ENCODE peak calls at places on chromosomes 16 and 17, in seven cellular contexts. W, K, T, O, X, C and A are unnamed samples. For H3K27me3, the result is how much of the 10 kb centered on the place peaks cover.

GRCh38 chr16:4686497-4687210 is 6.7 kb upstream of the NUDT16L1 start:
- DNase-seq in O (no peak), W (no peak), X (no peak), K (no peak), T (no peak), C (no peak), A (no peak)

GRCh38 chr16:54287018-54287757 is 601 bp upstream of the IRX3 start:
- DNase-seq in X (peak), K (peak), T (peak), W (no peak), C (peak), O (no peak), A (peak)

GRCh38 chr16:79839450-79839849 is 238.9 kb upstream of the MAF start:
- DNase-seq in C (no peak), K (no peak), T (no peak), W (no peak), O (peak), X (no peak), A (no peak)

GRCh38 chr16:64858076-64858475 is 263.8 kb downstream of the CDH11 start:
- DNase-seq in X (no peak), T (no peak), C (no peak), K (no peak), W (no peak), O (peak), A (no peak)

GRCh38 chr17:1611715-1612114 is 16.9 kb downstream of the SLC43A2 start:
- DNase-seq in C (no peak), K (no peak), O (no peak), W (no peak), X (no peak), T (no peak), A (peak)

GRCh38 chr16:89599451-89599858 is 14.0 kb upstream of the DPEP1 start:
- DNase-seq in O (no peak), W (no peak), X (peak), K (no peak), T (no peak), C (no peak), A (peak)

GRCh38 chr16:23082161-23082788 is 67.0 kb downstream of the USP31 start:
- DNase-seq in K (no peak), O (no peak), T (no peak), C (no peak), X (no peak), W (no peak), A (no peak)

GRCh38 chr17:76883744-76884525 is 15.7 kb downstream of the MGAT5B start:
- DNase-seq in X (no peak), T (no peak), O (no peak), W (no peak), K (no peak), C (no peak), A (no peak)

GRCh38 chr16:88821168-88821850 is 9.6 kb upstream of the APRT start:
- DNase-seq in W (no peak), C (no peak), O (no peak), K (no peak), T (peak), X (no peak), A (no peak)

GRCh38 chr16:74774223-74775139 is at the start of gene FA2H:
- DNase-seq in K (peak), W (peak), C (peak), O (peak), X (peak), T (peak), A (peak)
- H3K27me3 ChIP-seq in K (half or more), W (under half), C (under half), O (under half), X (under half), T (under half), A (under half)

DNA sequence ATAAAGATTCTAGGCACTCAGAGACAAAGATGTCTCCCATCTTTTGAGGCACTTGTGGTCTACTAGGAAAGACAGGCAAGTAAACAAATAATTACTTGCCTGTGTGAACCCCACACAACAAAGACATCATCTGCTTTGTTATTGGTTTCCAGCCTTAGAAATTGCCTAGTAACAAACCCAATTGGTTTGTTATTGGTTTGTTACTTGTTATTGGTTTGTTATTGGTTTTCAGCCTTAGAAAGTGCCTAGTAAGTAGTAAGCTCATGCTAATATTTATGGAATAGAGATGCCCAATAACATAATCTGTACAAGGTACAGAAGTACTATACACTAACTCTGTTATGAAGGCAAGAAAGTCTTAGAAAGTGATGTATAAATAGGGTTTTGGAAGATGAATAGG is 67.1 kb downstream of the ASIC2 start:
- DNase-seq in T (no peak), O (no peak), X (no peak), W (no peak), C (no peak), K (no peak), A (no peak)
- H3K27me3 ChIP-seq in T (under half), O (under half), X (under half), W (under half), C (under half), K (under half), A (under half)

GRCh38 chr16:70632273-70632672 is 14.1 kb upstream of the IL34 start:
- DNase-seq in O (no peak), W (no peak), X (peak), C (no peak), K (no peak), T (no peak), A (no peak)

GRCh38 chr16:70630960-70631745 is 15.2 kb upstream of the IL34 start:
- DNase-seq in T (no peak), O (peak), K (no peak), X (no peak), W (no peak), C (no peak), A (no peak)

GRCh38 chr16:70627696-70628095 is 18.7 kb upstream of the IL34 start:
- DNase-seq in T (no peak), O (no peak), X (no peak), W (no peak), C (no peak), K (no peak), A (no peak)
- H3K27me3 ChIP-seq in T (under half), O (under half), X (under half), W (under half), C (under half), K (under half), A (under half)

GRCh38 chr17:7109461-7110322 is 4.9 kb downstream of the ASGR2 start:
- DNase-seq in K (no peak), O (no peak), T (no peak), W (no peak), C (no peak), X (no peak), A (no peak)

GRCh38 chr17:7112527-7113108 is 2.0 kb downstream of the ASGR2 start:
- DNase-seq in O (no peak), T (no peak), W (no peak), K (no peak), X (no peak), C (no peak), A (no peak)

GRCh38 chr17:7111784-7112526 is 2.7 kb downstream of the ASGR2 start:
- DNase-seq in T (no peak), C (no peak), K (no peak), O (no peak), W (no peak), X (peak), A (no peak)

GRCh38 chr17:7108981-7109380 is 5.6 kb downstream of the ASGR2 start:
- DNase-seq in X (no peak), O (no peak), K (no peak), C (no peak), W (no peak), T (no peak), A (no peak)

DNA sequence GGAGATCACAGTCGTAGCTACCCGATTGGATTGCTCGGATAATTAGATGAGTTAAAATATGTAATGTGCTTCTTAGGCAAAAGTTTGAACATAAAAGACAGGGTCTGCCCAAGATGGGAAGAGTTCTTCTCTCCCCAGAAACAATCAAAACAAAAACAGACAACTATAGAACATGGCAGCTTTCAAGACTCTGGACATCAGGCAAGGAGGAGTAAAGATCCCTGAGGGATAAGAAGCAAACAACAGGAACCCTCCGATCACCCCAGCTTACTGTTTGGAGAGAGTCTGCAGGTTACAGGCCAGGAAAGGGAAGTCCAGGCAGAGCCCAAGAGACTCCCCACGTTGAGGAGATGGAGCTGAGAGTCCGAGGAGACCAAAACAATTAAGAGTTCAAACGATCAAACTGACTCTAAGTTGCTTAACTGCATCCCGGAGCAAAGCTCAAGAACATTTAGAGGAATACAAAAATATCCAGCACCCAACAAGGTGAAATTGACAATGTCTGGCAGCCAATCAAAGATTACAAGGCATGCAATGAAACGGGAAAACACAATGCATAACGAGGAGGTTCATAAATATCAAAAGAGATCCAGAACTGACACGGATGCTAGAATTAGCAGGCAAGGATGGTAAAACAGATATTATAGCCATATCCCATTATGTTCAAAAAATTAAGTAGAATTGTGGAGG is 3.9 kb downstream of the ASGR2 start:
- DNase-seq in X (no peak), T (no peak), K (no peak), C (no peak), O (no peak), W (no peak), A (no peak)
- H3K27me3 ChIP-seq in X (under half), T (under half), K (half or more), C (under half), O (under half), W (under half), A (under half)

DNA sequence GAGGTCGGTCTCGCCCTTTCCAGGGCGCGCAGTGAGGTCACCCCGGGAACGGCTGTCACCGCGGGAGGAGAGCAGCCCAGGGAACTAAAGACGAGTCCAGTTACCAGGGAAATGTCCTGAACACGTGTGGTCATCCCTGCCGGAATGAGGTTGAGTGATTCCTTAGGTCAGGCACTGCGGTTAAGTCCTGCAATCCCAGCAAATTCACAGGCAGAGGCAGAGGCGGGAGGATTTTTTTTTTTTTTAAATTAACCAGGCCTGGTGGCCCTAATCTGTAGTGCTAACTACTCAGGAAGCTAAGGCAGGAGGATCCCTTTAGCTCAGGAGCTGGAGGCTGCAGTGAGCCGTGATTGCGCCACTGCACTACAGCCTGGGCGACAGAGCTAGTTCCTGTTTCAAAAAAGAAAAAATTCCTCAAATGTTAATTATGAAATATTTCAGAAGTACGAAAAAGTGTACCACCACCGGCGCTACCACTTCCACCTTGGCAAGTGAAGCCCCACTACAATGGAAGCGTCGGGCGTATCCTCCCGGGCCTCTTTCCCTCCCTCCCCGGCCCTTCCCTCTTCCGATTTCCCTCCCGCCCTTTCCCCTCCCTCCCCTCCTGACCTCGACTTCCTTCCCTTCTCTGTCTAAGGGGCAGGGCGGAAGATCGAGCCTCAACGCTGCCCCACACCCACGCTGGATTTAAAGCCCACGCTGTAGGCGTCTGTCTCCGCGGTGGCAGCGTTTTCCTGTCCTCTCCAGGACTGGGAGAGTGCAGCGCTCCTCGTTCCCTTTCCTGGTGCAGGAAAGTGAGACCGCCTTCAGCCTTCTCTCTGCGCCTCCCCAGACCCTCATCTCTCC is 27.3 kb downstream of the SLFN11 start:
- DNase-seq in W (peak), C (peak), X (peak), O (peak), K (peak), T (peak), A (peak)
- H3K27me3 ChIP-seq in W (under half), C (under half), X (half or more), O (under half), K (half or more), T (under half), A (under half)

GRCh38 chr17:61451538-61452300 is 503 bp upstream of the TBX4 start:
- DNase-seq in W (no peak), K (no peak), X (peak), O (peak), C (no peak), T (no peak), A (peak)

GRCh38 chr17:61454932-61455753 is 2.9 kb downstream of the TBX4 start:
- DNase-seq in K (no peak), X (peak), W (no peak), O (peak), T (no peak), C (no peak), A (peak)

GRCh38 chr17:61454095-61454931 is 2.1 kb downstream of the TBX4 start:
- DNase-seq in C (no peak), W (no peak), O (peak), T (no peak), K (no peak), X (peak), A (peak)

GRCh38 chr17:61452301-61453290 is at the start of gene TBX4:
- DNase-seq in X (peak), K (no peak), C (no peak), W (no peak), O (peak), T (no peak), A (peak)

GRCh38 chr17:61453563-61453962 is 1.3 kb downstream of the TBX4 start:
- DNase-seq in X (no peak), C (no peak), W (no peak), K (no peak), O (peak), T (no peak), A (peak)
- H3K27me3 ChIP-seq in X (half or more), C (half or more), W (half or more), K (half or more), O (under half), T (half or more), A (half or more)

GRCh38 chr17:49472527-49472926 is 22.6 kb upstream of the NGFR start:
- DNase-seq in C (no peak), K (no peak), T (no peak), W (no peak), O (no peak), X (no peak), A (no peak)

GRCh38 chr17:49471089-49471683 is 23.9 kb upstream of the NGFR start:
- DNase-seq in O (no peak), K (peak), C (no peak), X (peak), W (peak), T (peak), A (peak)

GRCh38 chr17:49469831-49470568 is 25.1 kb upstream of the NGFR start:
- DNase-seq in O (no peak), T (peak), X (peak), K (peak), W (peak), C (no peak), A (peak)

GRCh38 chr17:49471769-49472168 is 23.3 kb upstream of the NGFR start:
- DNase-seq in T (no peak), W (no peak), X (no peak), O (no peak), K (no peak), C (no peak), A (no peak)

DNA sequence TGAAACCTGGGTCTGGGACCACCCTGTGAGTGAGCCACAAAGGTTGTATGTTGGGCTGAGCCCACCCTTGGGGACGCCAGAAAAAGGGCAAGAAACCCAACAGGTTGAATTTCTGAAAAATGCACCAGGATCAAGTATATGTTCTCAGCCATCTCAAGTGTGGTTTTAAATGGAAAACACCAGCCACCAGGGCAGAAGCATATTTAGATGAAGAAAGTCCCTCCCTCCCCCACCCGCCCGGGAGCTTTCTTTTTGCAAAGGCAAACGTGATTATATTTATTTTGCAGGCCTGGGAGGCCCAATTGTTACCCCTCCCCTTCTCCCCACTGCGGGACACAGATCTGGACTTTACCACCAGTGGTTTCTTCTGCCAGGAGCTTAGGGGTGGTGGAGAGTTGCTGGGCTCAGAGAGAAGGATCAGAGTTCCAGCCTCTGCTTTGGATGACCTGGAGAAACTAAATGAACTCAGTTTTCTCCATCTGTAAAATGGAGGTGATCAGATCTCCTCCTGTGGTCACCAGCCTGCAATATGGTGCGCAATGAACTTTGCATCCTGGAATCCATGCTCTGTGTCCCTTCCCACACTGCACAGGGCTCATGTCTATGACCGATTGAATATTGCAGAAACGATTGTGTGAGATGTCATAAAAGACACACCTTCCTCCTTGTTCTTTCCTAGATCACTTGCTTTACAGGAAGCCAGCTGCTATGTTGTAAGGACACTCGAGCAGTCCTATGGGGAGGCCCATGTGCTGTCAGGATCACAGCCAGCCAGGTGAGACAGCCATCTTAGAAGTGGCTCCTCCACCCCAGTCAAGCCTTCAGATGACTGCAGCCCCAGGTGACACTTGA is 21.0 kb upstream of the NGFR start:
- DNase-seq in T (no peak), O (no peak), X (no peak), W (no peak), C (no peak), K (no peak), A (no peak)
- H3K27me3 ChIP-seq in T (under half), O (under half), X (under half), W (under half), C (half or more), K (half or more), A (under half)

GRCh38 chr17:40801157-40801556 is 1.4 kb upstream of the KRT28 start:
- DNase-seq in C (no peak), W (no peak), O (no peak), T (no peak), X (no peak), K (no peak), A (no peak)
- H3K27me3 ChIP-seq in C (under half), W (under half), O (under half), T (under half), X (under half), K (half or more), A (under half)